ENCODE peak calls at places on chromosome 18, in eight cellular contexts. J is PC-3, P is endothelial cell of umbilical vein, U is brain microvascular endothelial cell, H is mammary epithelial cell, R is neural progenitor cell, W is GM23248, M is upper lobe of right lung. Q is an unnamed sample.

GRCh38 chr18:35256947-35257346 is 16.1 kb downstream of the ZNF397 start:
- DNase-seq in J (no peak), P (no peak), U (no peak), H (no peak), R (no peak), W (no peak), M (no peak), Q (no peak)

GRCh38 chr18:56038258-56039030 is 450.5 kb upstream of the TCF4 start:
- DNase-seq in J (no peak), P (no peak), U (no peak), H (no peak), R (no peak), W (no peak), M (no peak), Q (no peak)

GRCh38 chr18:56659111-56659510 is 8.0 kb downstream of the WDR7 start:
- DNase-seq in J (no peak), P (no peak), U (no peak), H (no peak), R (no peak), W (no peak), M (no peak), Q (no peak)

GRCh38 chr18:23694642-23695430 is 5.6 kb downstream of the LAMA3 start:
- DNase-seq in J (no peak), P (no peak), U (no peak), H (no peak), R (no peak), W (peak; percentile 13), M (no peak), Q (no peak)

GRCh38 chr18:10070581-10071000 is 156.8 kb downstream of the VAPA start:
- DNase-seq in J (no peak), P (no peak), U (no peak), H (no peak), R (no peak), W (peak; percentile 23), M (no peak), Q (no peak)

GRCh38 chr18:21242141-21243040 is at the start of gene GREB1L:
- DNase-seq in J (peak; percentile 85), P (peak; percentile 26), U (no peak), H (peak; percentile 76), R (peak; percentile 93), W (peak; percentile 90), M (peak; percentile 72), Q (no peak)

GRCh38 chr18:34620258-34620861 is 89.7 kb upstream of the DTNA start:
- DNase-seq in J (no peak), P (no peak), U (no peak), H (no peak), R (no peak), W (no peak), M (no peak), Q (no peak)

GRCh38 chr18:22556271-22556990 is 138.7 kb upstream of the CTAGE1 start:
- DNase-seq in J (peak; percentile 72), P (peak; percentile 74), U (no peak), H (no peak), R (no peak), W (peak; percentile 19), M (peak; percentile 66), Q (no peak)

GRCh38 chr18:57121542-57122112 is 25.3 kb upstream of the BOD1L2 start:
- DNase-seq in J (no peak), P (no peak), U (no peak), H (no peak), R (peak; percentile 69), W (no peak), M (no peak), Q (no peak)

GRCh38 chr18:46169464-46169941 is 65.3 kb downstream of the HAUS1 start:
- DNase-seq in J (peak; percentile 38), P (peak; percentile 23), U (peak; percentile 78), H (peak; percentile 73), R (no peak), W (peak; percentile 84), M (no peak), Q (no peak)

GRCh38 chr18:43303376-43303775 is 26.1 kb upstream of the SYT4 start:
- DNase-seq in J (peak; percentile 7), P (no peak), U (no peak), H (peak; percentile 34), R (no peak), W (no peak), M (no peak), Q (no peak)

GRCh38 chr18:28485210-28485801 is 308.4 kb upstream of the CDH2 start:
- DNase-seq in J (no peak), P (no peak), U (no peak), H (no peak), R (no peak), W (no peak), M (no peak), Q (no peak)

GRCh38 chr18:13520306-13520705 is 206.1 kb downstream of the FAM210A start:
- DNase-seq in J (no peak), P (no peak), U (no peak), H (no peak), R (no peak), W (no peak), M (no peak), Q (no peak)

GRCh38 chr18:72847134-72847533 is 20.7 kb downstream of the NETO1 start:
- DNase-seq in J (peak; percentile 58), P (no peak), U (no peak), H (peak; percentile 78), R (no peak), W (no peak), M (no peak), Q (no peak)

GRCh38 chr18:72848534-72849237 is 19.1 kb downstream of the NETO1 start:
- DNase-seq in J (peak; percentile 88), P (no peak), U (no peak), H (peak; percentile 95), R (no peak), W (no peak), M (no peak), Q (no peak)

GRCh38 chr18:72849671-72850070 is 18.1 kb downstream of the NETO1 start:
- DNase-seq in J (peak; percentile 40), P (no peak), U (no peak), H (peak; percentile 46), R (no peak), W (no peak), M (no peak), Q (no peak)

GRCh38 chr18:72843743-72844142 is 24.0 kb downstream of the NETO1 start:
- DNase-seq in J (no peak), P (no peak), U (no peak), H (no peak), R (no peak), W (no peak), M (no peak), Q (no peak)

GRCh38 chr18:72847771-72848170 is 20.0 kb downstream of the NETO1 start:
- DNase-seq in J (no peak), P (no peak), U (no peak), H (no peak), R (no peak), W (no peak), M (no peak), Q (no peak)
- H3K27ac ChIP-seq in J (peak overlapping the region; percentile 76), P (no peak overlapping the region), U (no peak overlapping the region), H (peak overlapping the region; percentile 70), R (no peak overlapping the region), W (no peak overlapping the region), M (no peak overlapping the region), Q (no peak overlapping the region)

GRCh38 chr18:49024408-49024807 is 73.6 kb upstream of the SMAD7 start:
- DNase-seq in J (no peak), P (no peak), U (no peak), H (no peak), R (no peak), W (no peak), M (peak; percentile 21), Q (no peak)

GRCh38 chr18:49024808-49025361 is 74.1 kb upstream of the SMAD7 start:
- DNase-seq in J (no peak), P (no peak), U (no peak), H (no peak), R (no peak), W (no peak), M (peak; percentile 38), Q (no peak)

GRCh38 chr18:49026501-49027378 is 76.0 kb upstream of the SMAD7 start:
- DNase-seq in J (no peak), P (no peak), U (no peak), H (no peak), R (no peak), W (no peak), M (peak; percentile 52), Q (no peak)

GRCh38 chr18:49025767-49026500 is 75.2 kb upstream of the SMAD7 start:
- DNase-seq in J (no peak), P (no peak), U (no peak), H (no peak), R (no peak), W (no peak), M (no peak), Q (no peak)

GRCh38 chr18:49025426-49025766 is 74.6 kb upstream of the SMAD7 start:
- DNase-seq in J (no peak), P (no peak), U (no peak), H (no peak), R (no peak), W (no peak), M (peak; percentile 48), Q (no peak)
- H3K4me3 ChIP-seq in J (no peak overlapping the region), P (no peak overlapping the region), U (no peak overlapping the region), H (no peak overlapping the region), R (no peak overlapping the region), W (no peak overlapping the region), M (no peak overlapping the region), Q (no peak overlapping the region)

GRCh38 chr18:79624356-79624961 is 55.1 kb upstream of the CTDP1 start:
- DNase-seq in J (no peak), P (no peak), U (no peak), H (no peak), R (no peak), W (no peak), M (peak; percentile 43), Q (no peak)
- H3K27me3 ChIP-seq in J (peaks cover 54% of the 10 kb centered on the region), P (peaks cover 2% of the 10 kb centered on the region), U (peaks cover 32% of the 10 kb centered on the region), H (no peaks in the 10 kb centered on the region), R (no peaks in the 10 kb centered on the region), W (peaks cover 27% of the 10 kb centered on the region), M (peaks cover 5% of the 10 kb centered on the region), Q (no peaks in the 10 kb centered on the region)

GRCh38 chr18:59540819-59541218 is 156.4 kb downstream of the CCBE1 start:
- DNase-seq in J (no peak), P (no peak), U (peak; percentile 21), H (no peak), R (no peak), W (peak; percentile 56), M (no peak), Q (no peak)

GRCh38 chr18:59536181-59536580 is 161.0 kb downstream of the CCBE1 start:
- DNase-seq in J (no peak), P (no peak), U (no peak), H (no peak), R (no peak), W (peak; percentile 88), M (no peak), Q (no peak)

GRCh38 chr18:59539108-59539507 is 158.1 kb downstream of the CCBE1 start:
- DNase-seq in J (no peak), P (no peak), U (no peak), H (no peak), R (no peak), W (no peak), M (no peak), Q (no peak)

GRCh38 chr18:59537581-59537980 is 159.6 kb downstream of the CCBE1 start:
- DNase-seq in J (no peak), P (no peak), U (no peak), H (no peak), R (no peak), W (no peak), M (no peak), Q (no peak)

DNA sequence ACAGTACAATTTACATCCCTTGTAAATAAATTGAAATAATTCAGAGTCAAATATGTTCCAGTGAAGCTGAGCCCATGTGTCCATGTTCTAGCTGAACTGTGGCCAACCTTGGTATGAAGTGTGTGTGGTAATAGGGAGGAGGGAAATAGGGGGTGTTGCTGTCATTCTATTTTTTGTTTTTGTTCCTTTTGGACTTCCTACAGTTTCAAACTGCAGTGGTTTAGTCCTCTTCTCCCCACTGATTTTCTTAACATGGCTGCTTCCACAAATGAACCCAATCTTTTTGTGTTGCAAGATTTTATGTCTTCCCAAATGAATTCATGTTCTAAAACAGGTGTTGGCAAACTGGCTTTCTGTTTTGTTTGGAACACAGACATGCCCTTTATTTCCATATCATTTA is 156.9 kb downstream of the CCBE1 start:
- DNase-seq in J (no peak), P (no peak), U (no peak), H (no peak), R (no peak), W (no peak), M (no peak), Q (no peak)
- H3K27ac ChIP-seq in J (no peak overlapping the region), P (no peak overlapping the region), U (no peak overlapping the region), H (no peak overlapping the region), R (no peak overlapping the region), W (no peak overlapping the region), M (no peak overlapping the region), Q (no peak overlapping the region)

Q was measured in CD4-positive, alpha-beta memory T cell.